ENCODE peak calls at places on chromosomes 7 and 10, in seven cellular contexts. E is left ventricle myocardium inferior, L is upper lobe of right lung, I is AG04450, N is MM.1S, Z is A549, O is NB4. R is an unnamed sample.

GRCh38 chr10:122658356-122659049 is 41.1 kb downstream of the C10orf120 start:
- DNase-seq in O (no peak), N (no peak), Z (no peak), E (no peak), L (peak; percentile 51), I (no peak), R (no peak)

GRCh38 chr7:117025891-117026290 is 72.6 kb downstream of the ST7 start:
- DNase-seq in L (no peak), Z (no peak), N (no peak), E (no peak), I (no peak), O (no peak), R (no peak)

GRCh38 chr7:73976761-73977625 is 51.0 kb upstream of the ELN start:
- DNase-seq in L (peak; percentile 51), Z (no peak), N (no peak), I (no peak), O (peak; percentile 93), E (no peak), R (no peak)

GRCh38 chr10:114697061-114697598 is 39.1 kb upstream of the ABLIM1 start:
- DNase-seq in O (no peak), E (peak; percentile 82), N (no peak), Z (no peak), I (no peak), L (peak; percentile 85), R (no peak)

GRCh38 chr7:70710011-70710480 is 421.9 kb upstream of the GALNT17 start:
- DNase-seq in N (no peak), Z (peak; percentile 24), L (no peak), I (peak; percentile 37), E (no peak), O (peak; percentile 61), R (no peak)

GRCh38 chr10:55793024-55793423 is 568.0 kb downstream of the ZWINT start:
- DNase-seq in L (no peak), Z (peak; percentile 30), I (no peak), E (no peak), N (no peak), O (no peak), R (peak; percentile 39)

GRCh38 chr10:25966846-25967245 is 32.8 kb downstream of the MYO3A start:
- DNase-seq in L (no peak), N (no peak), I (no peak), E (no peak), O (no peak), Z (no peak), R (no peak)

GRCh38 chr7:30459591-30460245 is 18.9 kb downstream of the NOD1 start:
- DNase-seq in L (no peak), Z (peak; percentile 85), O (peak; percentile 65), E (no peak), I (peak; percentile 85), N (no peak), R (peak; percentile 59)

GRCh38 chr10:79007843-79008319 is 60.9 kb upstream of the ZMIZ1 start:
- DNase-seq in N (no peak), O (no peak), E (no peak), I (no peak), Z (no peak), L (no peak), R (no peak)

DNA sequence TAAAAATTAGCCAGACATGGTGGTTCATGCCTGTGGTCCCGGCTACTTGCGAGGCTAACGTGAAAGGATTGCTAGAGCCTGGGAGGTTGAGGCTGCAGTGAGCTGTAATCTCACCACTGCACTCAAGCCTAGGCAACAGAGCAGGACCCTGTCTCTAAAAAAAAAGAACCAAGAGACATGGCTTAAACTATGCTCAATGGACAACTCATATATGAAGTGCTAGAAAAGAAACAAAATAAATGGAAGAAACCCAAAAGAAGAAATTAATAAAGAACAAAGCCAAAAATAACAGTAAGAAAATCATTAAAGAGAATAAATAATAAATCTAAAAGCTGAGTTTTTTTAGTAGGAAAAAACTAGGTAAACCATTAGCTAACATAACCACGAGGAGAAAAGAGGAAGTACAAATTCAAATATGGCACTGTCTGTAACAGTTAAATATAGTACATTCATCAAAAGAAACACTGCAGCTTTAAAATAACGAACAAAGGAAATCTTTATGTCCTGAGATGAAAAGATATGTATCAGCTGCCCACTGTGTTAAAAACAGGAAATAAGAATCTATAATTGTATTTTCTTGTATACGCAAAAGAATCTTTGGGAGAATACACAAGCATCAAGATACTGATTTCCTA is 48.7 kb downstream of the UPF2 start:
- DNase-seq in O (peak; percentile 33), Z (no peak), N (no peak), I (no peak), E (no peak), L (no peak), R (no peak)
- H3K4me3 ChIP-seq in O (no peak overlapping the region), Z (no peak overlapping the region), N (no peak overlapping the region), I (no peak overlapping the region), E (no peak overlapping the region), L (no peak overlapping the region), R (no peak overlapping the region)

DNA sequence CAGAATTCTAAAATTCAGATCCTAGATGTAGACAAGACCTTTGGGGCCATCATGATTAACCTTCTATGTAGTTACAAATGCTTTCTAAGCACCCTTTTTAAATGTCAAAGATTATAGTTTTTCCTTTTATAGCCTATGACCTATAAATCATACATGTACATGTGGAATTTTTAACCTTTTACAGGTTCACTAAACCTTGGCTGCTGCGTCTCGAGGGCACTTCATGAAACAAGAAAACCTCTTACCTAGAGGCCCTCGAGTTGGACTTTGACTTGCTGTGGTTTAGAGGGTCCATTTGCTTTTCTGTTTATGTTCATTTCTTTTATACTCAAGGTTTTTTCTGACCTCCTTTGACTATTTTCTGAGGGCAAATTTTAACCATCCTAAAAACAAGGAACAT is 302.2 kb downstream of the CSTF2T start:
- DNase-seq in L (no peak), E (no peak), Z (no peak), O (no peak), I (no peak), N (no peak), R (no peak)
- TF ChIP-seq CTCF in L (no peak), E (no peak), Z (no peak), O (no peak), I (no peak), N (no peak), R (no peak)

GRCh38 chr10:22649977-22650376 is 64.4 kb downstream of the PIP4K2A start:
- DNase-seq in O (no peak), N (no peak), I (no peak), L (no peak), E (no peak), Z (no peak), R (no peak)

GRCh38 chr10:22646291-22646926 is 68.0 kb downstream of the PIP4K2A start:
- DNase-seq in I (no peak), Z (no peak), L (no peak), E (no peak), N (no peak), O (no peak), R (no peak)

GRCh38 chr10:22648547-22648961 is 65.8 kb downstream of the PIP4K2A start:
- DNase-seq in L (no peak), Z (no peak), O (no peak), I (no peak), E (no peak), N (no peak), R (no peak)

GRCh38 chr10:22649390-22649841 is 65.0 kb downstream of the PIP4K2A start:
- DNase-seq in O (no peak), I (no peak), E (no peak), L (no peak), Z (no peak), N (no peak), R (no peak)

GRCh38 chr10:22647244-22647643 is 67.1 kb downstream of the PIP4K2A start:
- DNase-seq in N (no peak), I (no peak), E (no peak), O (no peak), L (no peak), Z (no peak), R (no peak)
- H3K4me3 ChIP-seq in N (no peak overlapping the region), I (no peak overlapping the region), E (no peak overlapping the region), O (no peak overlapping the region), L (no peak overlapping the region), Z (no peak overlapping the region), R (no peak overlapping the region)

DNA sequence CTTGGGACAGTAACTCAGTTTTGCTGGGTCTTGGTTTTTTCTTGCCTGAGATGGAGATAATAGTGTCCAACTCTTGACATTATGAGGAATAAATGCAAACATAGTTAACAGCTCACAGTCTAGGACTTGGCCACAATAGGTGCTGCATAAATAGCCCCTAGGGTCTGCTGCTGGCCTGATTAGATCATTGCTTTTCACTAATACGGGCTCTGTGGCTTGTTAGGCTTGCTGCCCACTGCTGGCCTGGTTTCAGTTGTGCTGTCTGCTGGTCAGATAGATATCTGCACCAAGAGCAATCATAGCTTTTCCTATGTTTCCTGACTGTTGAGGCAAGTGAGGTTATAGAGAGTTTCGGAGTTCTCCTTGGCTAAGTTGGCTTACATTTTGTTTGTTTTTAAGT is 246.1 kb downstream of the DNAJB9 start:
- DNase-seq in O (no peak), L (no peak), N (no peak), I (no peak), E (no peak), Z (no peak), R (no peak)
- TF ChIP-seq CTCF in O (no peak), L (no peak), N (no peak), I (no peak), E (no peak), Z (no peak), R (no peak)

DNA sequence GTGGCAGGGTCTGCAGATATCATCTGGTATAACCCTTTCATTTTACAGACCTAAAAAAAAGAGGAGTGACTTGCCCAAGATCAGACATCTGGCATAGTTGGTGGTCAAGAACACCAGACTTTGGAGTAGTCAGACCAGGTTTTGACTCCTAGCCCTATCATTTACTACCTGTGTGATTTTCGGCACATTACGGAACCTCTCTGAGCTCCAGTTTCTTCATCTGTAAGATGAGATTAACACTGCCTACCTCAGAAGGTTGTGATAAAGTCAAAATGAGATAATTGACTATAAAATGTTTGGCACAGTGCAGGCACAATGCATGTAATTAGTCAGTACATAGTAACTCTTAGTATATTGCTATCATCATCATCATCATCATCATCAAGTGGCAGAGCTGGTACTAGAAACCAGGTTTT is 1.2 kb downstream of the STRIP2 start:
- DNase-seq in E (no peak), I (no peak), L (no peak), Z (no peak), O (no peak), N (no peak), R (no peak)
- H3K4me3 ChIP-seq in E (peak overlapping the region; percentile 94), I (peak overlapping the region; percentile 78), L (peak overlapping the region; percentile 88), Z (peak overlapping the region; percentile 85), O (peak overlapping the region; percentile 76), N (peak overlapping the region; percentile 86), R (peak overlapping the region; percentile 97)

DNA sequence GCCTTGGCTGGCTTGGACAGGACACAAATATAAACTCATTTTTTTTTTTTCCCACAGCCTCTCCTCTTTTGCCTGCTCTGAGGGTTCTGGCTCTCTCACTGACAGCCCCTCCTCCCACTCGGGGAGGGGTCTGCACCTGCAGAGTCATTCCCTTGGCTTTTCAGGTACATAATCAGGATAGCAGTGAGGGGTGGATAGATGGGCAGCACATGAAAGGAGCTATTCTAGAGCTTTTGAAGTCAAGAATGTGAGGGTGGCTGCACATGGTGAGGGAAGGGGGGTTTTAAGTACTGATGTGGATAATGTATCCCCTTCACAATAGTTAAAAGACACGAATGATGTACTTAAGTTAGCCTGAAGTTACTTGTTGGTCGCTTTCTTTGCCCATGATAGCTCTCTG is 76.2 kb downstream of the CFAP58 start:
- DNase-seq in E (no peak), N (no peak), Z (no peak), O (no peak), L (no peak), I (no peak), R (no peak)
- TF ChIP-seq CTCF in E (no peak), N (no peak), Z (no peak), O (no peak), L (no peak), I (no peak), R (no peak)

R was measured in retinal pigment epithelial cell.